ENCODE peak calls at places on chromosomes 12 and 14, in eight cellular contexts. L is RWPE2, J is EL, Q is tibial artery, P is heart left ventricle, U is head of caudate nucleus, A is pancreas, H is HL-60. E is an unnamed sample.

GRCh38 chr12:48978741-48979601 is 849 bp downstream of the WNT1 start:
- DNase-seq in L (no peak), Q (no peak), P (no peak), U (no peak), J (no peak), H (no peak), A (no peak), E (no peak)

GRCh38 chr14:41749425-41749824 is 142.7 kb downstream of the LRFN5 start:
- DNase-seq in H (no peak), J (no peak), P (no peak), A (no peak), L (no peak), Q (no peak), U (no peak), E (no peak)

GRCh38 chr14:104885973-104886689 is 21.1 kb downstream of the CEP170B start:
- DNase-seq in U (no peak), H (no peak), A (peak), P (peak), J (no peak), Q (peak), L (peak), E (no peak)

GRCh38 chr14:48967419-48967818 is 618.8 kb downstream of the RPS29 start:
- DNase-seq in U (no peak), J (no peak), H (no peak), L (no peak), P (no peak), A (no peak), Q (no peak), E (no peak)

GRCh38 chr12:93167841-93168492 is 209.8 kb upstream of the NUDT4 start:
- DNase-seq in P (no peak), H (no peak), U (no peak), L (no peak), J (no peak), Q (no peak), A (no peak), E (no peak)

GRCh38 chr14:104799657-104800599 is 973 bp upstream of the ZBTB42 start:
- DNase-seq in L (no peak), U (peak), P (peak), H (no peak), J (peak), A (peak), Q (peak), E (peak)

GRCh38 chr12:18794000-18794399 is 56.1 kb downstream of the CAPZA3 start:
- DNase-seq in H (no peak), U (no peak), Q (no peak), A (no peak), J (no peak), L (no peak), P (no peak), E (no peak)

GRCh38 chr14:75422169-75422568 is 5.7 kb upstream of the JDP2 start:
- DNase-seq in J (peak), Q (no peak), H (no peak), A (no peak), L (no peak), U (no peak), P (no peak), E (no peak)

GRCh38 chr14:34449819-34450541 is 12.1 kb downstream of the SPTSSA start:
- DNase-seq in Q (no peak), P (no peak), H (no peak), L (no peak), J (no peak), A (no peak), U (no peak), E (no peak)

GRCh38 chr12:56601503-56601902 is 28.6 kb downstream of the BAZ2A start:
- DNase-seq in J (no peak), P (peak), L (no peak), A (no peak), H (no peak), U (no peak), Q (no peak), E (no peak)

GRCh38 chr12:91171475-91171874 is 11.1 kb downstream of the DCN start:
- DNase-seq in P (peak), A (no peak), U (no peak), Q (no peak), J (no peak), L (no peak), H (no peak), E (no peak)

GRCh38 chr14:93430889-93431670 is at the start of gene UNC79:
- DNase-seq in L (peak), A (peak), J (no peak), H (no peak), Q (no peak), P (no peak), U (peak), E (no peak)

GRCh38 chr14:62017651-62018230 is 255.5 kb downstream of the SNAPC1 start:
- DNase-seq in L (no peak), J (no peak), A (no peak), Q (no peak), H (no peak), P (no peak), U (no peak), E (no peak)

GRCh38 chr14:100765991-100766390 is 39.3 kb downstream of the DLK1 start:
- DNase-seq in P (no peak), A (no peak), J (no peak), L (no peak), H (no peak), U (no peak), Q (peak), E (no peak)

GRCh38 chr14:74217672-74218448 is 21.4 kb upstream of the VSX2 start:
- DNase-seq in L (peak), J (peak), P (peak), Q (no peak), A (peak), H (peak), U (peak), E (peak)

GRCh38 chr14:42884100-42884499 is 1277.4 kb downstream of the LRFN5 start:
- DNase-seq in U (no peak), H (peak), L (no peak), J (no peak), A (no peak), Q (no peak), P (no peak), E (no peak)

GRCh38 chr14:81169711-81170103 is 51.1 kb downstream of the GTF2A1 start:
- DNase-seq in Q (peak), L (no peak), J (peak), P (peak), H (no peak), A (peak), U (peak), E (peak)

GRCh38 chr14:98580131-98580678 is 691.8 kb downstream of the BCL11B start:
- DNase-seq in H (peak), P (no peak), A (no peak), U (no peak), L (no peak), J (no peak), Q (no peak), E (no peak)

GRCh38 chr14:69483765-69484443 is 624 bp upstream of the PLEKHD1 start:
- DNase-seq in Q (no peak), P (no peak), J (no peak), H (no peak), U (no peak), L (no peak), A (peak), E (no peak)

GRCh38 chr14:45467023-45467422 is 214.0 kb upstream of the MIS18BP1 start:
- DNase-seq in H (no peak), A (no peak), U (no peak), J (no peak), Q (no peak), P (no peak), L (no peak), E (no peak)

GRCh38 chr14:76653875-76654572 is 107.2 kb upstream of the VASH1 start:
- DNase-seq in J (no peak), U (no peak), A (no peak), L (no peak), H (no peak), Q (no peak), P (no peak), E (no peak)

GRCh38 chr12:71299541-71300376 is 139.8 kb upstream of the LGR5 start:
- DNase-seq in U (no peak), J (no peak), H (no peak), Q (no peak), A (no peak), P (no peak), L (no peak), E (no peak)

GRCh38 chr12:1662761-1663439 is 28.0 kb upstream of the ADIPOR2 start:
- DNase-seq in P (no peak), J (no peak), U (no peak), Q (peak), H (no peak), L (peak), A (peak), E (no peak)

GRCh38 chr12:106585862-106586534 is 3.2 kb downstream of the RFX4 start:
- DNase-seq in U (peak), H (no peak), Q (no peak), L (no peak), A (no peak), P (no peak), J (no peak), E (no peak)

GRCh38 chr12:132496270-132496669 is 6.3 kb downstream of the FBRSL1 start:
- DNase-seq in J (no peak), U (no peak), H (no peak), A (no peak), P (no peak), Q (no peak), L (no peak), E (no peak)

GRCh38 chr12:1204581-1205121 is 213.6 kb downstream of the ERC1 start:
- DNase-seq in J (no peak), U (no peak), P (no peak), Q (no peak), L (no peak), A (no peak), H (no peak), E (no peak)

GRCh38 chr14:95313707-95314106 is 6.0 kb downstream of the CLMN start:
- DNase-seq in P (peak), J (peak), A (no peak), L (no peak), U (peak), H (peak), Q (peak), E (peak)

GRCh38 chr12:93379432-93380308 is 1.9 kb downstream of the NUDT4 start:
- DNase-seq in H (no peak), L (no peak), A (no peak), J (peak), Q (no peak), P (no peak), U (no peak), E (no peak)

GRCh38 chr14:58517592-58517991 is 90.1 kb downstream of the KIAA0586 start:
- DNase-seq in L (no peak), J (no peak), Q (no peak), A (no peak), P (no peak), U (no peak), H (no peak), E (no peak)

GRCh38 chr14:105908006-105908405 is 381.6 kb downstream of the TMEM121 start:
- DNase-seq in U (no peak), L (no peak), P (no peak), J (no peak), A (peak), H (no peak), Q (no peak), E (no peak)

GRCh38 chr12:112820796-112821195 is 29.2 kb downstream of the RPH3A start:
- DNase-seq in J (no peak), A (no peak), P (no peak), U (no peak), L (no peak), H (no peak), Q (no peak), E (no peak)

GRCh38 chr12:89162704-89163261 is 189.5 kb downstream of the DUSP6 start:
- DNase-seq in Q (peak), P (peak), J (peak), L (peak), U (no peak), H (peak), A (no peak), E (peak)